ENCODE peak calls at places on chromosomes 3 and 15, in four cellular contexts. P is HCT116; S is naive thymus-derived CD4-positive, alpha-beta T cell; L is T-helper 2 cell. R is an unnamed sample.

GRCh38 chr3:98780343-98780742 is 17.2 kb downstream of the ST3GAL6 start:
- DNase-seq in P (no peak), S (no peak), L (no peak), R (no peak)

GRCh38 chr15:80587816-80588456 is 107.2 kb upstream of the ABHD17C start:
- DNase-seq in L (no peak), P (no peak), S (no peak), R (no peak)

GRCh38 chr15:71526061-71526460 is 284.3 kb upstream of the NR2E3 start:
- DNase-seq in L (no peak), P (no peak), S (no peak), R (no peak)

GRCh38 chr15:88115529-88116152 is 140.9 kb downstream of the NTRK3 start:
- DNase-seq in L (no peak), S (no peak), P (no peak), R (no peak)

GRCh38 chr15:93024293-93024692 is 64.7 kb downstream of the RGMA start:
- DNase-seq in S (no peak), L (no peak), P (no peak), R (no peak)

GRCh38 chr15:68304611-68305337 is 27.2 kb downstream of the FEM1B start:
- DNase-seq in S (no peak), L (no peak), P (no peak), R (peak; percentile 4)

GRCh38 chr3:193971268-193971751 is 164.6 kb upstream of the HES1 start:
- DNase-seq in S (no peak), L (no peak), P (no peak), R (no peak)

GRCh38 chr15:99248000-99248727 is 1.2 kb downstream of the TTC23 start:
- DNase-seq in L (no peak), S (no peak), P (no peak), R (no peak)

GRCh38 chr3:179266701-179267211 is 15.8 kb upstream of the KCNMB3 start:
- DNase-seq in L (no peak), P (no peak), S (no peak), R (no peak)

GRCh38 chr3:138448631-138449030 is 14.2 kb downstream of the ESYT3 start:
- DNase-seq in L (no peak), P (no peak), S (no peak), R (no peak)

GRCh38 chr3:14216257-14217048 is 37.8 kb downstream of the LSM3 start:
- DNase-seq in S (no peak), P (no peak), L (peak; percentile 21), R (no peak)

GRCh38 chr15:49751191-49751590 is 130.3 kb downstream of the DTWD1 start:
- DNase-seq in P (no peak), L (no peak), S (no peak), R (no peak)

GRCh38 chr3:17638351-17638750 is 104.1 kb downstream of the TBC1D5 start:
- DNase-seq in P (no peak), S (no peak), L (no peak), R (no peak)

GRCh38 chr15:45166792-45167630 is 20.8 kb downstream of the SHF start:
- DNase-seq in L (peak; percentile 73), S (peak; percentile 58), P (peak; percentile 59), R (peak; percentile 84)

GRCh38 chr3:45868213-45868612 is 18.1 kb upstream of the CCR9 start:
- DNase-seq in S (no peak), P (no peak), L (no peak), R (no peak)

GRCh38 chr15:64749999-64750657 is 25.3 kb downstream of the RBPMS2 start:
- DNase-seq in P (no peak), L (no peak), S (no peak), R (no peak)

GRCh38 chr3:134427400-134428111 is 53.3 kb upstream of the AMOTL2 start:
- DNase-seq in L (no peak), P (peak; percentile 93), S (no peak), R (no peak)

GRCh38 chr3:107432646-107433045 is 55.4 kb downstream of the CCDC54 start:
- DNase-seq in S (no peak), L (no peak), P (no peak), R (no peak)

GRCh38 chr15:74302821-74303359 is 64.6 kb downstream of the CYP11A1 start:
- DNase-seq in S (no peak), P (no peak), L (no peak), R (peak; percentile 57)

GRCh38 chr3:76365284-76365683 is 579.9 kb upstream of the ZNF717 start:
- DNase-seq in L (no peak), P (no peak), S (no peak), R (no peak)

GRCh38 chr3:194984026-194984425 is 286.9 kb downstream of the XXYLT1 start:
- DNase-seq in S (no peak), P (no peak), L (no peak), R (no peak)

GRCh38 chr3:64224826-64225606 is at the start of gene PRICKLE2:
- DNase-seq in L (no peak), P (no peak), S (no peak), R (no peak)

GRCh38 chr15:63461230-63461629 is 43.2 kb upstream of the USP3 start:
- DNase-seq in P (no peak), S (no peak), L (no peak), R (no peak)

GRCh38 chr15:50808728-50809127 is 43.2 kb upstream of the SPPL2A start:
- DNase-seq in S (no peak), L (no peak), P (no peak), R (no peak)

R was measured in activated CD4-positive, alpha-beta T cell treated with anti-CD3 and anti-CD28 coated beads, Interleukin-2, amount 10 ng/mL, durations not matched to agents 7 days and 5 days.